ENCODE peak calls at places on chromosomes 3 and 15, in four cellular contexts. I is iPS-NIHi11, M is body of pancreas, S is stomach. C is an unnamed sample.

GRCh38 chr3:59573911-59574310 is 524.1 kb upstream of the CFAP20DC start:
- DNase-seq in I (no peak), S (no peak), M (peak; percentile 21), C (peak; percentile 22)

GRCh38 chr3:149784064-149784704 is 8.2 kb downstream of the ANKUB1 start:
- DNase-seq in I (peak; percentile 23), M (no peak), S (no peak), C (no peak)

GRCh38 chr3:63726656-63727055 is 74.2 kb downstream of the SNTN start:
- DNase-seq in S (no peak), M (no peak), I (no peak), C (no peak)

GRCh38 chr3:129061888-129062834 is 1.6 kb downstream of the GP9 start:
- DNase-seq in S (no peak), I (no peak), M (peak; percentile 2), C (no peak)

GRCh38 chr3:191148131-191148530 is 50.9 kb upstream of the OSTN start:
- DNase-seq in S (no peak), I (no peak), M (no peak), C (no peak)

GRCh38 chr3:29694783-29695182 is 413.9 kb downstream of the RBMS3 start:
- DNase-seq in I (peak; percentile 45), S (no peak), M (no peak), C (no peak)

GRCh38 chr3:146653978-146654377 is 48.8 kb upstream of the PLSCR5 start:
- DNase-seq in I (no peak), M (no peak), S (no peak), C (no peak)

GRCh38 chr3:173395412-173396181 is 1.9 kb upstream of the NLGN1 start:
- DNase-seq in I (peak; percentile 92), S (peak; percentile 78), M (peak; percentile 82), C (peak; percentile 78)

GRCh38 chr3:81793410-81793809 is 32.0 kb upstream of the GBE1 start:
- DNase-seq in I (no peak), M (no peak), S (no peak), C (no peak)

GRCh38 chr3:114879059-114880031 is 267.7 kb downstream of the ZBTB20 start:
- DNase-seq in I (no peak), S (no peak), M (no peak), C (no peak)

GRCh38 chr15:88624971-88625290 is 3.8 kb downstream of the AEN start:
- DNase-seq in M (no peak), S (no peak), I (no peak), C (no peak)

GRCh38 chr3:193040836-193041672 is 123.4 kb upstream of the MB21D2 start:
- DNase-seq in S (no peak), M (no peak), I (peak; percentile 68), C (no peak)

GRCh38 chr3:58261954-58262666 is 24.5 kb downstream of the ABHD6 start:
- DNase-seq in I (no peak), S (no peak), M (no peak), C (no peak)

GRCh38 chr3:43691120-43692002 is 623 bp downstream of the ABHD5 start:
- DNase-seq in M (peak; percentile 89), I (peak; percentile 88), S (peak; percentile 84), C (peak; percentile 87)

GRCh38 chr15:90857337-90857736 is 11.1 kb upstream of the FURIN start:
- DNase-seq in I (no peak), M (no peak), S (no peak), C (peak; percentile 63)

GRCh38 chr3:13547591-13548371 is 1.1 kb upstream of the FBLN2 start:
- DNase-seq in I (peak; percentile 58), S (no peak), M (no peak), C (no peak)

GRCh38 chr15:37081985-37082384 is 18.4 kb downstream of the MEIS2 start:
- DNase-seq in I (no peak), S (no peak), M (no peak), C (no peak)

GRCh38 chr3:33645060-33645841 is 72.8 kb downstream of the CLASP2 start:
- DNase-seq in S (no peak), I (peak; percentile 62), M (peak; percentile 28), C (no peak)

GRCh38 chr3:174538116-174538515 is 321.0 kb upstream of the NAALADL2 start:
- DNase-seq in M (no peak), I (no peak), S (no peak), C (no peak)

GRCh38 chr15:66780172-66780972 is 78.3 kb downstream of the SMAD6 start:
- DNase-seq in S (no peak), M (peak; percentile 40), I (peak; percentile 63), C (peak; percentile 75)

GRCh38 chr15:92098869-92099268 is 245.4 kb downstream of the SLCO3A1 start:
- DNase-seq in I (no peak), M (peak; percentile 13), S (no peak), C (peak; percentile 28)

GRCh38 chr3:128286691-128287090 is 133.4 kb downstream of the EEFSEC start:
- DNase-seq in I (no peak), S (no peak), M (no peak), C (no peak)

GRCh38 chr3:104102386-104102785 is 1264.3 kb upstream of the ALCAM start:
- DNase-seq in I (peak; percentile 55), S (no peak), M (peak; percentile 30), C (no peak)

GRCh38 chr15:29437888-29438713 is 168.5 kb upstream of the NSMCE3 start:
- DNase-seq in I (no peak), M (no peak), S (no peak), C (no peak)

GRCh38 chr3:164465172-164465571 is 613.1 kb downstream of the SI start:
- DNase-seq in S (no peak), I (no peak), M (no peak), C (no peak)

GRCh38 chr15:80440024-80440423 is 35.8 kb downstream of the ARNT2 start:
- DNase-seq in S (no peak), M (no peak), I (no peak), C (no peak)

GRCh38 chr3:21435871-21436270 is 315.1 kb downstream of the ZNF385D start:
- DNase-seq in S (no peak), I (no peak), M (no peak), C (no peak)

GRCh38 chr3:134378384-134378783 is 4.1 kb upstream of the AMOTL2 start:
- DNase-seq in S (no peak), M (peak; percentile 69), I (peak; percentile 73), C (peak; percentile 71)

GRCh38 chr3:98971183-98971681 is 69.7 kb upstream of the DCBLD2 start:
- DNase-seq in S (no peak), M (no peak), I (no peak), C (no peak)

GRCh38 chr3:9251055-9251786 is 1.8 kb upstream of the SRGAP3 start:
- DNase-seq in I (no peak), M (no peak), S (no peak), C (no peak)

GRCh38 chr3:150681037-150681436 is 22.7 kb downstream of the ERICH6 start:
- DNase-seq in I (no peak), S (no peak), M (no peak), C (no peak)

GRCh38 chr15:63178034-63178433 is 11.4 kb upstream of the RAB8B start:
- DNase-seq in I (peak; percentile 26), M (no peak), S (no peak), C (no peak)

GRCh38 chr3:124520970-124521369 is 209.3 kb upstream of the UMPS start:
- DNase-seq in I (no peak), S (no peak), M (peak; percentile 35), C (no peak)

C was measured in colonic mucosa.